ENCODE peak calls at places on chromosome 14, in four cellular contexts. S is neural progenitor cell, V is tibial nerve, Z is H9. E is an unnamed sample.

GRCh38 chr14:51552275-51552674 is 99.4 kb upstream of the FRMD6 start:
- DNase-seq in S (peak; percentile 11), V (no peak), Z (no peak), E (no peak)

GRCh38 chr14:62674833-62675232 is 370.4 kb downstream of the KCNH5 start:
- DNase-seq in S (peak; percentile 29), V (no peak), Z (no peak), E (no peak)

GRCh38 chr14:99168330-99168729 is 103.7 kb downstream of the BCL11B start:
- DNase-seq in S (no peak), V (no peak), Z (peak; percentile 10), E (no peak)

GRCh38 chr14:33237102-33237501 is 298.4 kb downstream of the NPAS3 start:
- DNase-seq in S (no peak), V (no peak), Z (no peak), E (no peak)

GRCh38 chr14:58298880-58299664 is 717 bp downstream of the ARID4A start:
- DNase-seq in S (peak; percentile 69), V (no peak), Z (peak; percentile 41), E (peak; percentile 70)

GRCh38 chr14:22836301-22837058 is at the start of gene MMP14:
- DNase-seq in S (peak; percentile 48), V (peak; percentile 88), Z (peak; percentile 59), E (peak; percentile 67)

GRCh38 chr14:82872494-82872893 is 1338.8 kb upstream of the SEL1L start:
- DNase-seq in S (peak; percentile 54), V (no peak), Z (peak; percentile 76), E (no peak)

GRCh38 chr14:51865953-51866747 is 5.7 kb downstream of the GNG2 start:
- DNase-seq in S (no peak), V (no peak), Z (no peak), E (no peak)

GRCh38 chr14:21084988-21085853 is 13.2 kb downstream of the ZNF219 start:
- DNase-seq in S (no peak), V (no peak), Z (no peak), E (no peak)

GRCh38 chr14:59424707-59425106 is 40.5 kb downstream of the GPR135 start:
- DNase-seq in S (peak; percentile 7), V (peak; percentile 50), Z (no peak), E (no peak)

GRCh38 chr14:92586001-92586947 is 72.7 kb downstream of the RIN3 start:
- DNase-seq in S (no peak), V (no peak), Z (no peak), E (no peak)

GRCh38 chr14:95206534-95206933 is 49.2 kb upstream of the DICER1 start:
- DNase-seq in S (no peak), V (no peak), Z (no peak), E (no peak)

GRCh38 chr14:34931206-34931605 is 51.6 kb upstream of the SRP54 start:
- DNase-seq in S (no peak), V (no peak), Z (no peak), E (no peak)

GRCh38 chr14:91996951-91997371 is 42.9 kb downstream of the TRIP11 start:
- DNase-seq in S (peak; percentile 62), V (peak; percentile 20), Z (no peak), E (no peak)

GRCh38 chr14:76589246-76589645 is 172.0 kb upstream of the VASH1 start:
- DNase-seq in S (no peak), V (no peak), Z (no peak), E (no peak)

GRCh38 chr14:51285102-51285501 is 45.1 kb downstream of the TMX1 start:
- DNase-seq in S (no peak), V (no peak), Z (no peak), E (no peak)

GRCh38 chr14:103067231-103067954 is 10.0 kb upstream of the CDC42BPB start:
- DNase-seq in S (no peak), V (peak; percentile 37), Z (no peak), E (no peak)

GRCh38 chr14:103066399-103066798 is 9.1 kb upstream of the CDC42BPB start:
- DNase-seq in S (no peak), V (no peak), Z (no peak), E (no peak)

GRCh38 chr14:103064436-103064835 is 7.1 kb upstream of the CDC42BPB start:
- DNase-seq in S (no peak), V (no peak), Z (no peak), E (no peak)

GRCh38 chr14:103064978-103065377 is 7.6 kb upstream of the CDC42BPB start:
- DNase-seq in S (no peak), V (no peak), Z (no peak), E (no peak)

DNA sequence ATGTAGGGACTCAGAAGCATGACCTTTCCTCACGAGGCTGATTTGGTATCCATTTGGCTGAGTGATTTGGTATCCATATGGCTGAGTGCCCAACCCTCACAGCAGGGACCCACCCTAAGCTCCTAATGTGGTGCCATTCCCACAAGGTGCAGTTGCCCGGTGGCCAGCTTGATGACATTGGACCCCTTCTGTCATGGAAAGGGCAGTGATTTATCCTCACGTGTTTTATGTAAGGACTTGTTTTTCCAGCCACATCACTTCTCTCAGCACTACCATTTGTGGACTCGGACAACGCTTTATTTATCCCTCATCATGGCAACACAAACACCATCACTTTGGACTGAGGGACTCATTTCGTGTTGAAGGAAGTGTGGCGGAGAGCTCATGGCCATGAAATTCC is 8.5 kb upstream of the CDC42BPB start:
- DNase-seq in S (no peak), V (no peak), Z (no peak), E (no peak)
- H3K27ac ChIP-seq in S (no peak overlapping the region), V (no peak overlapping the region), Z (no peak overlapping the region), E (no peak overlapping the region)

DNA sequence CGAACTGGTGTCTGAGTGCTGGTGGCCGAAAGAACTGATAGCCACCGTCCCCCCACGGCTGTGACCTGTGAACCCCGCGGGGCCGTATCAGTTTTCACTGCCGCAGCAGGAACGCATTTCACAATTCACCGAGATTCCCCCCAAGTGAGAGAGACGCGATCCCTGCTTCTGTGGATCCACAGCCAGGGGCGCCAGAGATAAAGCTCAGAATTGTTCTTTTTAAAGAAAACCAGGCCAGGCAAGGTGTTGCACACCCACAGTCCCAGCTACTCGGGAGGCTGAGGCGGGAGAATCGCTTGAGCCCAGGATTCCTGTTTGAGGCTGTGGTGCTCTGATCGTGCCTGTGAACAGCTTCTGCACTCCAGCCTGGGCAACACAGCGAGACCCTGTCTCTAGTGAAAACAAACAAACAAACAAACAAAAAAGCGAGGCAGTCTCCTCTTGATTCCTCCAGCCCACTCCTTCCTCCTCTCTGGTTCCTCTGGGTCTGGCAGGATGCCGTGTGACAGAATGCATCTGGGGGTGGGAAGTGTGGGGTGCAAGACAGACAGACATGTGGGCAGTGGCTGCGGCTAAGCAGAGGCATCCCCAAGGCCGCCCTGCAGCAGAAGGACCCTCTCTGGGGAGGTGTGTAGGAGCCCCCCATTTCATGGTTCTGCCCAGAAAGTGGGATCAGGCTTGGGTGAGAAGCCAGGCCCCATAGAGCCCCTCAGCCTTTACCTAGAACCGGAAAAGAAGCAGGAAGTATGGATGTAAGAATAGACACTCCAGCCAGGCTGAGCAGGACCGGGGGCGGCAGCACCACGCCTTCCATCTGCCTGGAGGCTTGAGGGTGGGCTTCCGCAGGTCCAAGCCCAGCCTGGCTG is 39.2 kb upstream of the PPP1R13B start:
- DNase-seq in S (peak; percentile 72), V (no peak), Z (peak; percentile 64), E (no peak)
- TF ChIP-seq CTCF in S (peak; percentile 51), V (peak; percentile 11), Z (peak; percentile 58), E (no peak)

GRCh38 chr14:67221248-67221981 is 19.8 kb upstream of the PALS1 start:
- DNase-seq in S (no peak), V (no peak), Z (no peak), E (no peak)

GRCh38 chr14:67218126-67218525 is 23.1 kb upstream of the PALS1 start:
- DNase-seq in S (no peak), V (no peak), Z (no peak), E (no peak)

GRCh38 chr14:67221982-67222328 is 19.3 kb upstream of the PALS1 start:
- DNase-seq in S (no peak), V (no peak), Z (no peak), E (no peak)
- H3K27ac ChIP-seq in S (no peak overlapping the region), V (no peak overlapping the region), Z (no peak overlapping the region), E (no peak overlapping the region)

GRCh38 chr14:105480165-105480564 is 5.5 kb downstream of the CRIP2 start:
- DNase-seq in S (no peak), V (no peak), Z (no peak), E (no peak)

GRCh38 chr14:105482486-105483110 is 4.1 kb upstream of the CRIP1 start:
- DNase-seq in S (no peak), V (no peak), Z (no peak), E (no peak)

GRCh38 chr14:105483300-105484068 is 3.2 kb upstream of the CRIP1 start:
- DNase-seq in S (no peak), V (no peak), Z (no peak), E (no peak)

GRCh38 chr14:105480807-105481801 is 5.6 kb upstream of the CRIP1 start:
- DNase-seq in S (peak; percentile 92), V (peak; percentile 96), Z (peak; percentile 94), E (peak; percentile 74)

GRCh38 chr14:105481886-105482454 is 4.7 kb upstream of the CRIP1 start:
- DNase-seq in S (peak; percentile 88), V (peak; percentile 97), Z (peak; percentile 92), E (peak; percentile 94)
- TF ChIP-seq CTCF in S (no peak), V (peak; percentile 10), Z (peak; percentile 33), E (no peak)

GRCh38 chr14:64544607-64545312 is 4.2 kb downstream of the HSPA2 start:
- DNase-seq in S (no peak), V (no peak), Z (no peak), E (no peak)
- H3K27ac ChIP-seq in S (no peak overlapping the region), V (no peak overlapping the region), Z (no peak overlapping the region), E (no peak overlapping the region)

GRCh38 chr14:100471451-100472093 is 115.6 kb downstream of the BEGAIN start:
- DNase-seq in S (peak; percentile 50), V (no peak), Z (no peak), E (peak; percentile 10)

GRCh38 chr14:100472094-100472455 is 115.1 kb downstream of the BEGAIN start:
- DNase-seq in S (no peak), V (no peak), Z (no peak), E (no peak)

GRCh38 chr14:100469632-100470522 is 117.3 kb downstream of the BEGAIN start:
- DNase-seq in S (no peak), V (no peak), Z (no peak), E (no peak)

GRCh38 chr14:100468557-100468956 is 118.7 kb downstream of the BEGAIN start:
- DNase-seq in S (no peak), V (no peak), Z (no peak), E (no peak)

GRCh38 chr14:100470523-100470897 is 116.7 kb downstream of the BEGAIN start:
- DNase-seq in S (no peak), V (no peak), Z (no peak), E (no peak)
- TF ChIP-seq CTCF in S (no peak), V (no peak), Z (peak; percentile 30), E (no peak)

GRCh38 chr14:105856676-105857222 is 330.4 kb downstream of the TMEM121 start:
- DNase-seq in S (no peak), V (no peak), Z (no peak), E (no peak)
- H3K27ac ChIP-seq in S (no peak overlapping the region), V (no peak overlapping the region), Z (no peak overlapping the region), E (no peak overlapping the region)